ENCODE peak calls at places on chromosomes 1 and 21, in five cellular contexts. F is IMR-90, L is transverse colon, M is AG04450, O is left ventricle myocardium inferior. D is an unnamed sample.

GRCh38 chr1:119674835-119675289 is 26.8 kb upstream of the ZNF697 start:
- DNase-seq in F (peak; percentile 11), O (no peak), L (peak; percentile 57), M (no peak), D (no peak)

GRCh38 chr1:47992720-47993119 is 4.5 kb downstream of the TRABD2B start:
- DNase-seq in F (no peak), O (peak; percentile 29), L (no peak), M (no peak), D (no peak)

GRCh38 chr1:186231861-186232436 is 143.1 kb downstream of the TPR start:
- DNase-seq in L (no peak), M (no peak), O (no peak), F (no peak), D (no peak)

GRCh38 chr21:33902349-33902748 is 13.3 kb downstream of the ATP5PO start:
- DNase-seq in L (no peak), M (no peak), O (no peak), F (no peak), D (no peak)

GRCh38 chr21:15992171-15992570 is 262.4 kb downstream of the USP25 start:
- DNase-seq in O (no peak), F (peak; percentile 63), L (no peak), M (no peak), D (no peak)

GRCh38 chr1:232183802-232184201 is 446.1 kb downstream of the SIPA1L2 start:
- DNase-seq in L (no peak), M (no peak), F (no peak), O (no peak), D (no peak)

GRCh38 chr1:228813006-228813405 is 77.7 kb downstream of the RHOU start:
- DNase-seq in M (no peak), L (no peak), F (no peak), O (no peak), D (no peak)

GRCh38 chr1:101207891-101208290 is 28.9 kb upstream of the S1PR1 start:
- DNase-seq in L (no peak), M (no peak), F (peak; percentile 34), O (no peak), D (peak; percentile 55)

GRCh38 chr1:163055005-163055404 is 14.2 kb upstream of the RGS4 start:
- DNase-seq in F (no peak), O (no peak), L (no peak), M (no peak), D (no peak)

GRCh38 chr1:200426196-200426595 is 16.4 kb upstream of the ZNF281 start:
- DNase-seq in L (no peak), O (no peak), M (no peak), F (no peak), D (no peak)

GRCh38 chr1:200432586-200432985 is 22.8 kb upstream of the ZNF281 start:
- DNase-seq in F (peak; percentile 32), M (no peak), L (no peak), O (no peak), D (no peak)

GRCh38 chr1:200427744-200428143 is 17.9 kb upstream of the ZNF281 start:
- DNase-seq in L (no peak), M (no peak), F (no peak), O (no peak), D (no peak)

GRCh38 chr1:200429221-200429751 is 19.4 kb upstream of the ZNF281 start:
- DNase-seq in M (no peak), L (no peak), O (no peak), F (peak; percentile 62), D (no peak)

GRCh38 chr1:200428482-200429205 is 18.8 kb upstream of the ZNF281 start:
- DNase-seq in L (no peak), M (no peak), O (no peak), F (peak; percentile 68), D (no peak)
- H3K27ac ChIP-seq in L (no peak overlapping the region), M (peak overlapping the region; percentile 53), O (no peak overlapping the region), F (peak overlapping the region; percentile 15), D (no peak overlapping the region)

DNA sequence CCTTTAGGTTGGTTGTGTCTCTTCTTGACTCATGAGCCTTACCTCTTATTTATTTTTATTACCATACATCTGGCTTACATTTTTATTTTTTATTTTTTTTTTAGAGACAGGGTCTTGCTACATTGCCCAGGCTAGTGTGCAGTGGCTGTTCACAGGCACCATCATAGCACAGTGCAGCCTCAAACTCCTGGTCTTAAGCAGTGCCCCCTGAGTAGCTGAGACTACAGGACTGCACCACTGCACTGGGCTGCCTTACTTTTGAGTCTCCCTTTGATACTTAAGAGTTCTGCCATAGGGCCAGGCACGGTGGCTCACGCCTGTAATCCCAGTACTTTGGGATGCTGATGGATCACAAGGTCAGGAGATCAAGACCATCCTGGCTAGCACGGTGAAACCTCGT is 76.4 kb upstream of the MACF1 start:
- DNase-seq in L (no peak), O (no peak), M (no peak), F (no peak), D (no peak)
- H3K27ac ChIP-seq in L (peak overlapping the region; percentile 80), O (peak overlapping the region; percentile 87), M (no peak overlapping the region), F (peak overlapping the region; percentile 14), D (no peak overlapping the region)

DNA sequence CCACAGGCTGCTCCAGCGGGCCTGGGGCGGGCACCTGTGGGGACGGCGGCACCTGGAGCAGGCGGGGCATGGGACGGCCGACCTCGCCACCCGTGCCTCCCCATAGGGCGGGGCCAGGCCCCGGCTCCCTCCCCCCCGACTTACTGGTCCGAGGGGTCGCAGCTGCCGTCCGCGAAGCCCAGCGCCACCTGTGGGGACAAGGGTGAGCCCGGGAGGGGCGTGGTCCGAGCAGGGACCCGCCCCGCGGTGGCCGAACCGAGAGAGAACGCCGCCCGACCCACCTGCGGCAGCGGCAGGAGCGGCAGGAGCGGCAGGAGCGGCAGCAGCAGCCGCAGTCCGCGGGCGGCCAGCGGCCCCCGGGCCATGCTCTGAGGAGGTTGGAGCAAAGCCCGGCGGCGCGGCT is at the start of gene TMEM52:
- DNase-seq in O (no peak), F (no peak), M (no peak), L (no peak), D (no peak)
- H3K27ac ChIP-seq in O (peak within 1 kb of the TSS; percentile 72), F (no peak within 1 kb of the TSS), M (no peak within 1 kb of the TSS), L (peak within 1 kb of the TSS; percentile 83), D (no peak within 1 kb of the TSS)

DNA sequence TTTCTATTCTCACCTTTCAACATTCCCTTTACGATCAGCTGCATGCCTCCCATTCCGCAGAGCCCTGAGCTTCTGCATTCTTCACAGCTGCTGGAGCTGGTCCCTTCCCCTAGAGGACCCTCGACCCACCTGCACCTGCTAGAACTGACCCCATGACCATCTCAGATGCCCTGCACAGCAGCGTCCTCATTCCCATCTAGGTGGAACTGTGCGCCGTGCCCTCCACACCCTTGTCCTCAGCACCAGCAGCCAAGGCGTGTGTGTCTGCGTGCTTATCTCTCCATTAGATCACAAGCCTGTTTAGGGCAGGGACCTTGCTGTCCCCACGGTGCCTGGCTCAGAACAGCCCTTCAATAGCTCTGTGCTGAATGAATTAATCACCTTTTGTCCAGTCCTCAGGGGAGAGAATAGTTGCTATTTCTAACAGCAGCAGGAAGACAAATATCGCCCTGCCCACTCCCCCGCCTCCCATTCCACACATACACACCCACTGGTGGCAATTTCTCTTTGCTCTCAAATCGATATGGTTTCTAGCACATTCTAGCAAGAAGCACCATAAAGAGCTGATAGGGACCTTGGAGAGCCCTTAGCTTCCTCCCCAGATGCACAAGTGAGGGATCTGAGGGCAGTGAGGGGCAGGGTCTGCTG is 61.7 kb downstream of the KCNN3 start:
- DNase-seq in L (no peak), F (no peak), M (no peak), O (peak; percentile 32), D (no peak)
- H3K27ac ChIP-seq in L (peak overlapping the region; percentile 27), F (no peak overlapping the region), M (no peak overlapping the region), O (peak overlapping the region; percentile 82), D (no peak overlapping the region)